ENCODE peak calls at places on chromosomes 13 and 19, in seven cellular contexts. One of them, this sample, is unnamed.

GRCh38 chr13:49517461-49517860 is 21.7 kb downstream of the PHF11 start:
- DNase-seq in mesendoderm: peak; percentile 44
- DNase-seq in neuronal stem cell: no peak
- DNase-seq in IMR-90: no peak
- DNase-seq in mesenchymal stem cell: peak; percentile 40
- DNase-seq in H1: no peak
- DNase-seq in trophoblast cell: no peak
- DNase-seq in this sample: no peak

GRCh38 chr13:48773531-48774275 is 120.0 kb downstream of the CYSLTR2 start:
- DNase-seq in mesendoderm: no peak
- DNase-seq in neuronal stem cell: no peak
- DNase-seq in IMR-90: peak; percentile 50
- DNase-seq in mesenchymal stem cell: peak; percentile 69
- DNase-seq in H1: no peak
- DNase-seq in trophoblast cell: no peak
- DNase-seq in this sample: no peak

GRCh38 chr13:99484405-99484981 is 16.8 kb upstream of the TM9SF2 start:
- DNase-seq in mesendoderm: no peak
- DNase-seq in neuronal stem cell: no peak
- DNase-seq in IMR-90: peak; percentile 77
- DNase-seq in mesenchymal stem cell: peak; percentile 96
- DNase-seq in H1: no peak
- DNase-seq in trophoblast cell: no peak
- DNase-seq in this sample: no peak

GRCh38 chr13:99354371-99354951 is 47.3 kb upstream of the GPR183 start:
- DNase-seq in mesendoderm: no peak
- DNase-seq in neuronal stem cell: no peak
- DNase-seq in IMR-90: no peak
- DNase-seq in mesenchymal stem cell: no peak
- DNase-seq in H1: no peak
- DNase-seq in trophoblast cell: peak; percentile 94
- DNase-seq in this sample: no peak

GRCh38 chr13:30652746-30653145 is 35.0 kb downstream of the USPL1 start:
- DNase-seq in mesendoderm: no peak
- DNase-seq in neuronal stem cell: no peak
- DNase-seq in IMR-90: no peak
- DNase-seq in mesenchymal stem cell: no peak
- DNase-seq in H1: no peak
- DNase-seq in trophoblast cell: no peak
- DNase-seq in this sample: no peak

GRCh38 chr19:28466107-28467045 is 746.6 kb downstream of the UQCRFS1 start:
- DNase-seq in mesendoderm: peak; percentile 61
- DNase-seq in neuronal stem cell: peak; percentile 64
- DNase-seq in IMR-90: peak; percentile 15
- DNase-seq in mesenchymal stem cell: peak; percentile 22
- DNase-seq in H1: no peak
- DNase-seq in trophoblast cell: peak; percentile 15
- DNase-seq in this sample: peak; percentile 65

GRCh38 chr19:46753420-46754155 is 7.3 kb upstream of the STRN4 start:
- DNase-seq in mesendoderm: peak; percentile 70
- DNase-seq in neuronal stem cell: no peak
- DNase-seq in IMR-90: no peak
- DNase-seq in mesenchymal stem cell: peak; percentile 42
- DNase-seq in H1: no peak
- DNase-seq in trophoblast cell: no peak
- DNase-seq in this sample: peak; percentile 77

GRCh38 chr13:43285891-43286602 is 262.7 kb downstream of the DNAJC15 start:
- DNase-seq in mesendoderm: no peak
- DNase-seq in neuronal stem cell: no peak
- DNase-seq in IMR-90: peak; percentile 68
- DNase-seq in mesenchymal stem cell: no peak
- DNase-seq in H1: no peak
- DNase-seq in trophoblast cell: no peak
- DNase-seq in this sample: no peak

GRCh38 chr19:57465680-57466381 is 8.9 kb upstream of the VN1R1 start:
- DNase-seq in mesendoderm: peak; percentile 79
- DNase-seq in neuronal stem cell: no peak
- DNase-seq in IMR-90: peak; percentile 24
- DNase-seq in mesenchymal stem cell: peak; percentile 26
- DNase-seq in H1: no peak
- DNase-seq in trophoblast cell: peak; percentile 67
- DNase-seq in this sample: no peak

GRCh38 chr19:50500060-50500752 is 10.8 kb downstream of the JOSD2 start:
- DNase-seq in mesendoderm: peak; percentile 61
- DNase-seq in neuronal stem cell: no peak
- DNase-seq in IMR-90: no peak
- DNase-seq in mesenchymal stem cell: peak; percentile 24
- DNase-seq in H1: no peak
- DNase-seq in trophoblast cell: no peak
- DNase-seq in this sample: peak; percentile 63

GRCh38 chr19:4635763-4636135 is 3.6 kb upstream of the TNFAIP8L1 start:
- DNase-seq in mesendoderm: no peak
- DNase-seq in neuronal stem cell: no peak
- DNase-seq in IMR-90: no peak
- DNase-seq in mesenchymal stem cell: no peak
- DNase-seq in H1: no peak
- DNase-seq in trophoblast cell: no peak
- DNase-seq in this sample: no peak

GRCh38 chr19:5880604-5881078 is 10.3 kb upstream of the FUT5 start:
- DNase-seq in mesendoderm: peak; percentile 46
- DNase-seq in neuronal stem cell: no peak
- DNase-seq in IMR-90: peak; percentile 74
- DNase-seq in mesenchymal stem cell: peak; percentile 96
- DNase-seq in H1: no peak
- DNase-seq in trophoblast cell: no peak
- DNase-seq in this sample: no peak

GRCh38 chr13:38366954-38367645 is 17.4 kb downstream of the UFM1 start:
- DNase-seq in mesendoderm: no peak
- DNase-seq in neuronal stem cell: no peak
- DNase-seq in IMR-90: peak; percentile 21
- DNase-seq in mesenchymal stem cell: no peak
- DNase-seq in H1: no peak
- DNase-seq in trophoblast cell: no peak
- DNase-seq in this sample: no peak

GRCh38 chr19:51124729-51125128 is at the start of gene SIGLEC9:
- DNase-seq in mesendoderm: no peak
- DNase-seq in neuronal stem cell: no peak
- DNase-seq in IMR-90: no peak
- DNase-seq in mesenchymal stem cell: no peak
- DNase-seq in H1: no peak
- DNase-seq in trophoblast cell: no peak
- DNase-seq in this sample: no peak

GRCh38 chr13:78910147-78910546 is 251.2 kb upstream of the OBI1 start:
- DNase-seq in mesendoderm: no peak
- DNase-seq in neuronal stem cell: no peak
- DNase-seq in IMR-90: no peak
- DNase-seq in mesenchymal stem cell: no peak
- DNase-seq in H1: no peak
- DNase-seq in trophoblast cell: no peak
- DNase-seq in this sample: no peak

GRCh38 chr13:78909276-78909675 is 250.3 kb upstream of the OBI1 start:
- DNase-seq in mesendoderm: peak; percentile 91
- DNase-seq in neuronal stem cell: no peak
- DNase-seq in IMR-90: no peak
- DNase-seq in mesenchymal stem cell: no peak
- DNase-seq in H1: no peak
- DNase-seq in trophoblast cell: no peak
- DNase-seq in this sample: no peak

DNA sequence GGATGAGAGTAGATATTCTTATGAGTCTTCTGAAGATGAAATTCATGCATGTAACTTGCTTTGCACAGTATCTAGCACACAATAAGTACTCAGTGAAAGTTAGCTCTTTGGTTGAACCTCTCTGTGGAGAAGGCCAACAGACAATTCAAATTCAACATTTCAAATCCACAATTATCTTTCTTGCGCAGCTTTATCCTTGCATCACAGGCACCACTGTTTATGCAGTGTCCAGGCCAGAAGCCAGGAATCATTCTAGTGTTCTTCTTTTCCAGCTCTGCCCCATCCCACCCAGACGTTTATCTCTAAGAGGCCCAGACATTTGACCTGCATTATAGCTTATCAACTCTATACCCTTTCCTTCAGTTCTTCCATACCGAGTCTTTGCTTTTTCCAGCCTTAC is 254.7 kb upstream of the OBI1 start:
- DNase-seq in mesendoderm: no peak
- DNase-seq in neuronal stem cell: no peak
- DNase-seq in IMR-90: no peak
- DNase-seq in mesenchymal stem cell: no peak
- DNase-seq in H1: no peak
- DNase-seq in trophoblast cell: no peak
- DNase-seq in this sample: no peak
- H3K4ac ChIP-seq in mesendoderm: no peak overlapping the region
- H3K4ac ChIP-seq in neuronal stem cell: no peak overlapping the region
- H3K4ac ChIP-seq in IMR-90: no peak overlapping the region
- H3K4ac ChIP-seq in mesenchymal stem cell: no peak overlapping the region
- H3K4ac ChIP-seq in H1: no peak overlapping the region
- H3K4ac ChIP-seq in trophoblast cell: no peak overlapping the region
- H3K4ac ChIP-seq in this sample: no peak overlapping the region

GRCh38 chr19:33275559-33275932 is 26.8 kb downstream of the CEBPA start:
- DNase-seq in mesendoderm: no peak
- DNase-seq in neuronal stem cell: no peak
- DNase-seq in IMR-90: no peak
- DNase-seq in mesenchymal stem cell: no peak
- DNase-seq in H1: no peak
- DNase-seq in trophoblast cell: no peak
- DNase-seq in this sample: no peak
- H3K4me1 ChIP-seq in mesendoderm: peaks cover 2% of the 10 kb centered on the region
- H3K4me1 ChIP-seq in neuronal stem cell: peaks cover 34% of the 10 kb centered on the region
- H3K4me1 ChIP-seq in IMR-90: no peaks in the 10 kb centered on the region
- H3K4me1 ChIP-seq in mesenchymal stem cell: peaks cover 27% of the 10 kb centered on the region
- H3K4me1 ChIP-seq in H1: peaks cover 16% of the 10 kb centered on the region
- H3K4me1 ChIP-seq in trophoblast cell: peaks cover 25% of the 10 kb centered on the region
- H3K4me1 ChIP-seq in this sample: no peaks in the 10 kb centered on the region

GRCh38 chr13:44601596-44601995 is 25.5 kb upstream of the TSC22D1 start:
- DNase-seq in mesendoderm: peak; percentile 67
- DNase-seq in neuronal stem cell: no peak
- DNase-seq in IMR-90: no peak
- DNase-seq in mesenchymal stem cell: no peak
- DNase-seq in H1: no peak
- DNase-seq in trophoblast cell: peak; percentile 80
- DNase-seq in this sample: no peak
- H3K4ac ChIP-seq in mesendoderm: no peak overlapping the region
- H3K4ac ChIP-seq in neuronal stem cell: no peak overlapping the region
- H3K4ac ChIP-seq in IMR-90: no peak overlapping the region
- H3K4ac ChIP-seq in mesenchymal stem cell: no peak overlapping the region
- H3K4ac ChIP-seq in H1: no peak overlapping the region
- H3K4ac ChIP-seq in trophoblast cell: no peak overlapping the region
- H3K4ac ChIP-seq in this sample: no peak overlapping the region

GRCh38 chr19:3464797-3465235 is 15.5 kb downstream of the SMIM24 start:
- DNase-seq in mesendoderm: peak; percentile 68
- DNase-seq in neuronal stem cell: no peak
- DNase-seq in IMR-90: no peak
- DNase-seq in mesenchymal stem cell: peak; percentile 56
- DNase-seq in H1: no peak
- DNase-seq in trophoblast cell: no peak
- DNase-seq in this sample: no peak
- H3K4me1 ChIP-seq in mesendoderm: peaks cover under 1% of the 10 kb centered on the region
- H3K4me1 ChIP-seq in neuronal stem cell: peaks cover 2% of the 10 kb centered on the region
- H3K4me1 ChIP-seq in IMR-90: peaks cover 3% of the 10 kb centered on the region
- H3K4me1 ChIP-seq in mesenchymal stem cell: peaks cover 27% of the 10 kb centered on the region
- H3K4me1 ChIP-seq in H1: peaks cover 5% of the 10 kb centered on the region
- H3K4me1 ChIP-seq in trophoblast cell: no peaks in the 10 kb centered on the region
- H3K4me1 ChIP-seq in this sample: no peaks in the 10 kb centered on the region

DNA sequence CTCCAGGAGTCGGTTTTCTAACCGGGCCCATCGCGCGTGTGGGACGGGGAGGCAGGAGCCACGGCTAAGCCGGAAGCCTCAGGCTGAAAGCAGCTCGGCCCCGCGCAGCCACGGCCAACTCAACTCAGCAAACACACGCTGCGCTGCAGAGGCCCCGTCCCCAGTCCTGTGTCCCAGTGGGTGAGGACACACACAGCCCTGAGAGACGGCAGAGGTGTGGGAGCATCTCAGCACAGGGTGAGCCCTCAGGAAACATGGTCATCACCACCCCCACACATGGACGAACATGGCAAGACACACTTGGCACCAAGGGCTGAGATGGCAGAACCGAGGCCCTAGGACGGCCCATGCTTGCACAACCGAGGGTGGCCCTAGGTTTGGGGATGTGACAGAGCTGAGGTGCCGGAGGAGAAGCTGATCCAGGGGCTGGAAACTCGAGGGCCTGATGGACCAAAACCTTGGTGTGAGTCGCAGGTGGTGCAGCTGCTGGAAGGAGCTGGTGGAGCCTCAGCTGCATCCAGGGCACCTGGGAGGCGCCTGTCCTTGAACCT is 29.0 kb upstream of the C13orf46 start:
- DNase-seq in mesendoderm: no peak
- DNase-seq in neuronal stem cell: no peak
- DNase-seq in IMR-90: no peak
- DNase-seq in mesenchymal stem cell: no peak
- DNase-seq in H1: no peak
- DNase-seq in trophoblast cell: no peak
- DNase-seq in this sample: no peak
- H3K4ac ChIP-seq in mesendoderm: no peak overlapping the region
- H3K4ac ChIP-seq in neuronal stem cell: no peak overlapping the region
- H3K4ac ChIP-seq in IMR-90: no peak overlapping the region
- H3K4ac ChIP-seq in mesenchymal stem cell: no peak overlapping the region
- H3K4ac ChIP-seq in H1: no peak overlapping the region
- H3K4ac ChIP-seq in trophoblast cell: no peak overlapping the region
- H3K4ac ChIP-seq in this sample: no peak overlapping the region